ENCODE peak calls at places on chromosomes 5 and 9, in seven cellular contexts. V is activated T-cell treated with anti-CD3 and anti-CD28 coated beads, Interleukin-2, amount 50 U/mL, for 72 hours; G is uterus; S is NCI-H69; P is HCT116; D is NCI-H2081; Q is A549. E is an unnamed sample.

GRCh38 chr9:38700695-38701094 is 19.2 kb downstream of the FAM240B start:
- DNase-seq in V (no peak), G (no peak), D (no peak), P (no peak), S (peak), Q (no peak), E (no peak)

GRCh38 chr5:38756068-38756467 is 89.7 kb upstream of the OSMR start:
- DNase-seq in Q (no peak), P (no peak), S (no peak), D (no peak), V (no peak), G (no peak), E (no peak)

GRCh38 chr5:91150189-91150588 is 232.9 kb downstream of the ARRDC3 start:
- DNase-seq in Q (peak), D (no peak), V (no peak), P (peak), G (no peak), S (no peak), E (no peak)

GRCh38 chr9:18564018-18564880 is 90.3 kb downstream of the ADAMTSL1 start:
- DNase-seq in P (no peak), Q (no peak), G (no peak), S (no peak), V (no peak), D (no peak), E (no peak)

GRCh38 chr5:158589939-158590338 is 509.8 kb downstream of the EBF1 start:
- DNase-seq in S (no peak), G (no peak), Q (no peak), D (no peak), V (no peak), P (no peak), E (no peak)

GRCh38 chr9:123866497-123866896 is 63.4 kb downstream of the DENND1A start:
- DNase-seq in D (no peak), V (no peak), S (no peak), P (no peak), G (no peak), Q (no peak), E (no peak)

GRCh38 chr9:87703636-87704276 is 22.2 kb upstream of the CTSL start:
- DNase-seq in S (no peak), V (no peak), D (no peak), Q (no peak), G (no peak), P (no peak), E (no peak)

GRCh38 chr5:67481362-67481761 is 284.8 kb upstream of the CD180 start:
- DNase-seq in D (no peak), V (no peak), G (no peak), S (no peak), Q (no peak), P (no peak), E (no peak)

GRCh38 chr9:121690766-121691165 is 39.3 kb downstream of the DAB2IP start:
- DNase-seq in P (no peak), G (no peak), D (no peak), S (no peak), V (no peak), Q (no peak), E (no peak)

GRCh38 chr9:125630436-125630835 is 76.6 kb downstream of the MAPKAP1 start:
- DNase-seq in D (no peak), S (peak), Q (no peak), G (no peak), V (no peak), P (no peak), E (no peak)